ENCODE peak calls at places on chromosome X, in eight cellular contexts. T, W, A, S, U, G, M and Q are unnamed samples.

GRCh38 chrX:87525771-87526229 is 8.2 kb downstream of the KLHL4 start:
- DNase-seq in U (peak), S (no peak), G (no peak), T (no peak), W (peak), A (no peak), M (no peak), Q (no peak)

GRCh38 chrX:48520455-48520854 is 1.2 kb upstream of the EBP start:
- DNase-seq in A (no peak), W (no peak), S (no peak), G (peak), M (peak), U (no peak), T (no peak), Q (no peak)

GRCh38 chrX:136354201-136354600 is 53.4 kb downstream of the ADGRG4 start:
- DNase-seq in W (no peak), G (no peak), M (no peak), T (no peak), U (no peak), A (no peak), S (no peak), Q (no peak)

GRCh38 chrX:41334866-41335589 is 1.1 kb downstream of the DDX3X start:
- DNase-seq in S (no peak), M (peak), G (peak), A (peak), W (peak), T (peak), U (no peak), Q (no peak)

GRCh38 chrX:14915596-14915995 is 42.4 kb downstream of the MOSPD2 start:
- DNase-seq in G (no peak), M (no peak), U (no peak), W (no peak), S (no peak), T (no peak), A (no peak), Q (no peak)

GRCh38 chrX:112746812-112747630 is 67.3 kb upstream of the LHFPL1 start:
- DNase-seq in G (no peak), A (no peak), T (no peak), U (no peak), M (no peak), W (no peak), S (no peak), Q (no peak)

GRCh38 chrX:16778545-16778944 is 7.7 kb upstream of the TXLNG start:
- DNase-seq in G (no peak), A (no peak), S (no peak), U (no peak), T (no peak), W (no peak), M (no peak), Q (no peak)

GRCh38 chrX:87236836-87237235 is 280.8 kb upstream of the KLHL4 start:
- DNase-seq in T (no peak), W (no peak), M (no peak), S (no peak), G (no peak), A (no peak), U (no peak), Q (no peak)

GRCh38 chrX:142089193-142089592 is 115.9 kb downstream of the MAGEC2 start:
- DNase-seq in A (no peak), T (no peak), S (no peak), U (no peak), W (peak), G (no peak), M (no peak), Q (peak)

DNA sequence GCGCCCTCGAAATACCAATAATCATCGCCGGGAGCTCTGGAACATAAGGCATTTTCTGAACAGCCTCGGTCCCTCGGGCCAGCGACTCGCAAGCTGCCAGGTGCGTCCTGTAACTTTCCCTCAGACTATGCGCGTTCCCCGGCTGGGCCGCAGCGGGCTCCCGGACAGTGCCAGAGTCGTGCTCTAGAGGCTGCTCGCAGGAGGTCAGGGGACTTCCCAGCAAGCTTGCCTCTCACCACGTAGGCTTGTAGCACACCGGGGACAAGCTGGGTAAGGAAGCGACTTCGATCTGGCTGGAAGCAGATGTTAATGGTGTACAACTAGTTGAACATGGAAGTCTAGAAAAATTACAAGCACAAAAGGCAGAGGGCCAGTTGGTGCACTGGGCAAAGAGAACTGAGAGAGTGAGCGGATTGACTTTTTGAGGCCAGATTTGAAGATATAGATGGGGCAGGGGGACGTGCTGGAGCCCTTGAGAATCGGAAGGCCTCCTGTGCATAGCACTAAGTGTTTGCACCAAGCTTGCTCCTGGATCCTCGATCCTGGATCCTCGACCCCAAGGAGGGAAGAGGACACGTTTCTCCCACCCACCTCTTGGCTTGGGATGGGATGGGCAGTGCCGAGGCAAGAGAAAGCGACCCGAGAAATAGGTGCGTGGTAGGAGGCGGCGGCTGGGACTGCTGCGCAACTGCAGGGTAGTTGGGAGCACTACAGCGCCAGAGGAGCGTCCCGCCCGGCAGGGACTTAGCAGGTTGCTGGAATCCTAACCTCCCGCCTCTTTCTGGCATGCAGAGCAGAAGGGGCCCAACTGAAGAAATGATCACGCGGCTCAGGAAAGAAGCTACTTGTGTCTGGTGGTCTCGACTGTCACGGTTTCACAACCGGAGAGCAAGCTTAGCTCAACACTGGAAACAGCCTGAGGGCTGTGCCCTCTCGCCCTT is 19.9 kb upstream of the ZIC3 start:
- DNase-seq in U (no peak), S (no peak), W (no peak), T (no peak), A (no peak), M (no peak), G (no peak), Q (no peak)
- H3K4me3 ChIP-seq in U (no peak), S (no peak), W (no peak), T (no peak), A (no peak), M (no peak), G (no peak), Q (no peak)

GRCh38 chrX:77595848-77596247 is 148.7 kb downstream of the FGF16 start:
- DNase-seq in M (no peak), U (no peak), G (no peak), T (no peak), A (no peak), W (no peak), S (no peak), Q (no peak)

GRCh38 chrX:77597511-77597910 is 150.3 kb downstream of the FGF16 start:
- DNase-seq in G (no peak), S (no peak), T (no peak), W (no peak), A (no peak), U (no peak), M (no peak), Q (no peak)

DNA sequence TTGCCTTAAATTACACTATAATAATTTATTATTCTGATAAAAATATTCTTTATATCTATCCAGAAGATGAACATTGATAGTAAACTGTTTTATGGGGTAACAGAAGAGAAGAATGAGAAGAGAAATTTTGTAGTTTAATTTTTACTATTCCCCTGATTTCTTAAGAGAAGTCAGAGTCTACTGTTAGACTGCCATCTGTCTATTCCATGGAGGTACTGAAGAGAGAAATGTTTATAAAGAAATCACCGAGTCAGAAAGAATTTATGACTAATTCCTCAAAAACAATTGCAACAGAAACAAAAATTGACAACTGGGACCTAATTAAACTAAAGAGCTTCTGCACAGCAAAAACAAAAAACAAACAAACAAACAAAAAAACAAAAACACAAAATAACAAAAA is 149.9 kb downstream of the FGF16 start:
- DNase-seq in T (no peak), U (peak), S (peak), M (no peak), G (no peak), W (peak), A (no peak), Q (no peak)
- TF ChIP-seq CTCF in T (peak), U (peak), S (peak), M (no peak), G (no peak), W (peak), A (no peak), Q (no peak)

DNA sequence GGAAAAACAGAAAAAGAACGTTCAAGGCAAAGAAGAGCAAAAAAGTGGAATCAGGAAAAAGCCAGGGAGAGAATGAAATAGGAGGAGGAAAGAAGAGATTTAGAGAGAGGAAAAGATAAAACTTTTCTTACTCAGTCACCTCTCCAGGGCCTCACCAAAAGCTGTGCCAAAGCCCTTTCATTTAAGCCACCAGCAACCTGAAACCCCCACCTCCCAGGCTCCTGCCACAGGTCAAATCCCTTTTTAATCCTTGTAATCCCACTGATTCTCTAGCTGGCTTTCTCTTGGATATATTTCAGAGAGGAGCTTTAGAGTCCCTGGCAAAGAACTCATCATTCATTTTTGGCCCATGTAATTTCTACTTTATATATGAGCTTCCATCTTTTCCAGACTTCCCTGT is 25.7 kb upstream of the XIAP start:
- DNase-seq in U (no peak), T (no peak), M (no peak), G (no peak), W (no peak), S (no peak), A (no peak), Q (no peak)
- H3K4me3 ChIP-seq in U (no peak), T (no peak), M (no peak), G (no peak), W (no peak), S (no peak), A (no peak), Q (no peak)

DNA sequence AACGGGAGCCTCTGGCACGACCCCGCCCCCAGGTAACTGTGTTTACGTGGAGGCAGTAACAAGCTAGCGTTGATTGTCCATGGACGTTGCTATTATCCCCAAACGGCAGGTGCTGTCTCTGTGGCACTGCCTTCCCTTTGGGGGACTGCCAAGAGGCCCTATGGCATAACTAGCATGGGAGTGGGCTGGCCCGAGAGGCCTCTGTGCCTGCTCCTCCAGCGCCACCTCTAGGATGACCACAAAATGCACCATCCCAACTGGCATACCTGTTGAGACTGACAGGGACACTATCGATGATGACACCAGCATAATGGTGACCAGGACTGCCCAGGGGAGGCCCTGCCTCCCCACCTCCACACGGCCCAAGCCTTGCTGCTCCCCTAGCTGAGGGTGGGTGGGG is 1.5 kb downstream of the SRPK3 start:
- DNase-seq in G (no peak), S (no peak), U (no peak), M (no peak), W (no peak), T (no peak), A (no peak), Q (no peak)
- TF ChIP-seq CTCF in G (no peak), S (no peak), U (no peak), M (no peak), W (no peak), T (no peak), A (no peak), Q (no peak)

DNA sequence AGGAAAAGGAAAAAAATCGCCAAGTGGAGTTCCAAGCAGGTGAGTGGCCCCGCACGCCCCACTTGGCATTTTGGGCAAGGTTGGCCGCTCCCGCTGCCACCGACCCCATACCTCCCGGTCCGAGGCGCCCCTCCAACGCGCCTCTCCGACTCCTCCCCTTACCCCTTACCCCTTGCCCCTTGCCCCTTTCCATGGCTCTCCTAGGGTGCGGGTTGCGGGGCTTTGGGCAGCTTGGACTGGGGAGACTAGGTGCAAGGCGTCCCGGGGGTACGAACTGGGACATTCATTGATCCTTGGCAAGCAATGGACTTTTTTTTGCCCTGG is 698 bp downstream of the SLC16A2 start:
- DNase-seq in M (peak), S (no peak), W (no peak), A (no peak), G (no peak), U (no peak), T (peak), Q (no peak)
- H3K4me3 ChIP-seq in M (peak), S (peak), W (peak), A (peak), G (no peak), U (peak), T (peak), Q (peak)

DNA sequence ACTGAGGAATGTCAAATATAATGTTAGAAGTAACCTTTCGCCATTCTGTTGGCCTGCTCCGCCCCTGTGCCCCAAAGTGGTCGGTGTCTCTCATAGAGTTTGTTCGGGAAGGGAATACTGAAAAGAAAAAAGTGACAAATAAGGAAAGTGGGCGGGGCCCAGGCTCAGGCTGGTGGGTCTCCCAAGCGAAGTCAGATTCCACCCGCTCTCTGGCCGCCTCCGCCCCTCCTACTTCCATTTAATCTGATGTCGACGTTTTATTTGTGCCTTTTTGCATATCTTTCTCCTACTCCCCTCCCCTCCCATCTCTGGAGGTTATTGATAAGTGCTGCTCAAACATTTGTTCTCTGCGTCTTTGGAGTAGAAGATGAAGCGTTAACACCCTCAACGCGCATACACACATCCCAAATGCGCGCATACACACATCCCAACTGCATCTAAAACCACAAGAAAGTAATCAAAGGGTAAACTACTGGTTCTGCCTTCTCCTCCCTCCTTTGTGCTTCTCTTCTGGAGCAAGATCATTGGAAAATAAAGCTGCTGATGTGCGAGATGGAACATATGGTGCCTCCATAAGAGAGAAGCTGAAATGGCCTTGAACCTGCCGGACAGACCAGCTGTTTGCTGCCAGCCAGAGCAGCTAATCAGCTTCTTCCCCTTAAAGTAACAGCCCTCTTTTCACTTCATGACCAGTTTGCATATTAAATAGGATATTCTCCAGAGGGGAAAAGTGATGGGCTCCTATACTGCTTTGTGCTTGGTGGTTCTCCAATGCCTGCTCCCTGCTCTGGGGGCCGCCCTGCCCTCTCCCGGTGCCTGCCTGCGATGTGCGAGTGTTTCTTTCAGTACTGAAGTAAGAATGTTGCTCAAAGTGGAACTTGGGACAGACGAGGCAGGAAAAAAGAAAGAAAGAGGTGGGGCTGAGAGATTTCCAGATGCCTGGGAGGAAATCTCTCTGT is 3.1 kb downstream of the MAMLD1 start:
- DNase-seq in A (peak), G (no peak), S (no peak), W (peak), U (no peak), T (peak), M (peak), Q (no peak)
- TF ChIP-seq CTCF in A (no peak), G (no peak), S (peak), W (peak), U (peak), T (no peak), M (no peak), Q (peak)